ENCODE peak calls at places on chromosomes 16 and 17, in ten cellular contexts. R is HAP-1; V is NCI-H2107; E is body of pancreas; B is D341Med; Y is CD8-positive, alpha-beta T cell; H is stimulated activated CD8-positive, alpha-beta memory T cell treated with anti-CD3 and anti-CD28 coated beads, Interleukin-12 subunit alpha, Interleukin-12 subunit beta, amount 100 ng/mL, for 4 hours; I is neural crest cell; W is NCI-H2081; O is posterior vena cava. M is an unnamed sample.

GRCh38 chr16:72125635-72126428 is 32.2 kb downstream of the DHX38 start:
- DNase-seq in R (no peak), V (no peak), E (no peak), B (no peak), Y (no peak), H (no peak), I (no peak), W (no peak), O (no peak), M (no peak)

GRCh38 chr16:87979352-87979751 is 28.1 kb downstream of the BANP start:
- DNase-seq in R (no peak), V (no peak), E (peak; percentile 94), B (no peak), Y (no peak), H (no peak), I (no peak), W (no peak), O (no peak), M (no peak)

GRCh38 chr16:84875846-84876245 is 56.1 kb downstream of the CRISPLD2 start:
- DNase-seq in R (no peak), V (no peak), E (no peak), B (no peak), Y (no peak), H (no peak), I (no peak), W (no peak), O (no peak), M (no peak)

GRCh38 chr16:64478258-64478906 is 643.5 kb downstream of the CDH11 start:
- DNase-seq in R (no peak), V (no peak), E (peak; percentile 48), B (no peak), Y (no peak), H (no peak), I (no peak), W (no peak), O (no peak), M (no peak)

GRCh38 chr17:13353590-13353989 is 248.1 kb downstream of the HS3ST3A1 start:
- DNase-seq in R (no peak), V (no peak), E (no peak), B (no peak), Y (no peak), H (no peak), I (no peak), W (no peak), O (no peak), M (no peak)

GRCh38 chr16:75262104-75262799 is 10.8 kb upstream of the BCAR1 start:
- DNase-seq in R (no peak), V (no peak), E (no peak), B (no peak), Y (no peak), H (no peak), I (no peak), W (no peak), O (no peak), M (no peak)

GRCh38 chr17:46809110-46809571 is 9.4 kb downstream of the WNT3 start:
- DNase-seq in R (peak; percentile 21), V (no peak), E (no peak), B (peak; percentile 52), Y (no peak), H (no peak), I (no peak), W (no peak), O (no peak), M (no peak)

GRCh38 chr17:45980855-45981254 is 18.2 kb upstream of the STH start:
- DNase-seq in R (no peak), V (no peak), E (no peak), B (no peak), Y (no peak), H (no peak), I (no peak), W (no peak), O (peak; percentile 63), M (no peak)

GRCh38 chr17:58327363-58328194 is 1.0 kb downstream of the TSPOAP1 start:
- DNase-seq in R (no peak), V (no peak), E (no peak), B (no peak), Y (no peak), H (peak; percentile 45), I (no peak), W (no peak), O (peak; percentile 78), M (no peak)

GRCh38 chr17:77690271-77691161 is 268.0 kb upstream of the TNRC6C start:
- DNase-seq in R (no peak), V (no peak), E (no peak), B (peak; percentile 42), Y (no peak), H (no peak), I (no peak), W (peak; percentile 60), O (no peak), M (no peak)